ENCODE peak calls at places on chromosomes 6 and 20, in seven cellular contexts. X, D, F, A, B, R and J are unnamed samples. For H3K36me3, the result is how much of the 10 kb centered on the place peaks cover.

GRCh38 chr6:166361080-166361429 is 18.7 kb upstream of the SFT2D1 start:
- DNase-seq in A (no peak), B (no peak), X (peak), R (peak), D (peak), F (no peak), J (no peak)

GRCh38 chr6:138931660-138932059 is 56.4 kb downstream of the REPS1 start:
- DNase-seq in X (no peak), R (no peak), A (no peak), D (no peak), F (no peak), B (no peak), J (no peak)

GRCh38 chr20:62356143-62356947 is 10.8 kb downstream of the LAMA5 start:
- DNase-seq in B (no peak), R (no peak), F (no peak), A (no peak), D (no peak), X (peak), J (no peak)

GRCh38 chr20:57392130-57392445 is 892 bp downstream of the RBM38 start:
- DNase-seq in A (no peak), D (no peak), R (no peak), F (no peak), B (no peak), X (no peak), J (no peak)

GRCh38 chr20:45097485-45098095 is 3.3 kb downstream of the KCNS1 start:
- DNase-seq in D (no peak), B (no peak), F (peak), X (peak), R (no peak), A (no peak), J (peak)

GRCh38 chr6:16533721-16534136 is 227.5 kb downstream of the ATXN1 start:
- DNase-seq in A (no peak), X (no peak), F (no peak), R (peak), B (no peak), D (peak), J (peak)

GRCh38 chr20:20343886-20344381 is 24.0 kb upstream of the INSM1 start:
- DNase-seq in R (no peak), F (no peak), B (no peak), D (no peak), X (no peak), A (no peak), J (no peak)

GRCh38 chr6:97133071-97133470 is 149.9 kb downstream of the MMS22L start:
- DNase-seq in B (no peak), X (no peak), R (peak), D (no peak), A (no peak), F (no peak), J (peak)

GRCh38 chr20:19838981-19839576 is 81.0 kb downstream of the RIN2 start:
- DNase-seq in X (no peak), F (no peak), R (no peak), B (no peak), D (no peak), A (no peak), J (no peak)

GRCh38 chr6:91081452-91082067 is 494.7 kb upstream of the MAP3K7 start:
- DNase-seq in D (peak), B (no peak), F (no peak), X (peak), A (peak), R (peak), J (peak)

DNA sequence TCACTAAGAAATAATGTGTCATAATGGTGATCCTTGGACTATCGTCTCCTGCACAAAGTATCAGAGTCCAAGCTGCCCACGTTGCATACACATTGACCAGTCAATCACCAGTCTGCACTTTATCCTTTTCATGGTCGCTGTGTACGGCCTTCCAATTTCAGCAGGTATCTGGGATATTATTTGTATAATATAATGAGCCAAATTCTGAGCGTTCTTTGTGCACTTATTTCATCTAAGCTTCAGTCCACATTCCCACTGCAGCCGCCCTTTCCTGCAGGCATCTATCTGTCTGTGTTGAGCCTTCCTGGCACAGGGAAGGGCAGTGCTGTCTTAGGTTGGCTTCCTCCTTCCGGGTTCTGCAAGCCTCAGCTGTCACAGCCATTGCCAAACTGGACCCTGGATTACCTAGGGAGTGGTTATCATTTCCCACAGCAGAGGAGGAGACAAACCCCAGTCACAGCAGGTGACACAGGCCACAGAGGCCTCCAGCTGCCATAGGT is 174.3 kb downstream of the TTLL2 start:
- DNase-seq in X (no peak), A (no peak), D (no peak), R (no peak), B (no peak), F (peak), J (no peak)
- H3K36me3 ChIP-seq in X (under half), A (under half), D (under half), R (under half), B (under half), F (under half), J (under half)

GRCh38 chr6:7334685-7335084 is 21.7 kb upstream of the SSR1 start:
- DNase-seq in A (no peak), R (no peak), D (no peak), F (no peak), B (no peak), X (no peak), J (no peak)
- TF ChIP-seq CTCF in A (no peak), R (no peak), D (no peak), F (no peak), B (no peak), X (no peak), J (no peak)

DNA sequence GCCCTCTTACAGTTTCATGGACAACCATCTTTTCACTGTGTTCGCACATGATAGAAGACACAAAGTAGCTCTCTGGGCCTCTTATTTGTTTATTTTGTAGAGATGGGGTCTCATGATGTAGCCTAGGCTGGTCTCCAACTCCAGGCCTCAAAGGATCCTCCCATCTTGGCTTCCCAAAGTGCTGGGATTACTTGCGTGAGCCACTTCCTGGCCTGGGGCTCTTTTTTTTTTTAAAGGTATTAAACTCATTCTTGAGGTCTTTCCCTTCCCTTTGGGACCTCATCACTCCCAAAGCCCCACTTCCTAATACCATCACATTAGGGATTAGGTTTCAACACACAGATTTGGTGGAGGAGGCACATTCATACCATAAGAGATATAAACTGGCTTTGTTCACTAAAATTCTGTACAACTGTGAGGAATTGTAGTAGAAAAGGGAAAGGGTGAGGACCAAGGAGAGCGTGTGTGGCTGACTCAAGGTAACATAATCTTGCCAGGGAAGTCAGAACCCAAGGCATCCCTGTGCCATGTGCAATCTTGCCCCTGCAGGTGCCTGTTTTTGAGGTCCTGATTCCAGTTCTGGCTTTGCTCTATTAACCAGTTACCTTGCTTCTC is 45.5 kb downstream of the EIF2S2 start:
- DNase-seq in A (no peak), F (no peak), R (peak), D (peak), X (peak), B (no peak), J (no peak)
- H3K36me3 ChIP-seq in A (under half), F (under half), R (under half), D (under half), X (under half), B (under half), J (under half)

GRCh38 chr6:32147401-32148132 is 4.2 kb downstream of the PRRT1 start:
- DNase-seq in B (no peak), F (no peak), D (no peak), A (no peak), R (no peak), X (no peak), J (no peak)

GRCh38 chr6:32149577-32149845 is 2.2 kb downstream of the PRRT1 start:
- DNase-seq in F (no peak), A (no peak), D (no peak), R (no peak), X (no peak), B (no peak), J (no peak)

GRCh38 chr6:32149932-32150920 is 1.5 kb downstream of the PRRT1 start:
- DNase-seq in F (no peak), R (no peak), X (no peak), D (no peak), A (no peak), B (no peak), J (no peak)

GRCh38 chr6:32148289-32148688 is 3.5 kb downstream of the PRRT1 start:
- DNase-seq in F (no peak), B (no peak), R (no peak), D (no peak), A (no peak), X (no peak), J (no peak)

DNA sequence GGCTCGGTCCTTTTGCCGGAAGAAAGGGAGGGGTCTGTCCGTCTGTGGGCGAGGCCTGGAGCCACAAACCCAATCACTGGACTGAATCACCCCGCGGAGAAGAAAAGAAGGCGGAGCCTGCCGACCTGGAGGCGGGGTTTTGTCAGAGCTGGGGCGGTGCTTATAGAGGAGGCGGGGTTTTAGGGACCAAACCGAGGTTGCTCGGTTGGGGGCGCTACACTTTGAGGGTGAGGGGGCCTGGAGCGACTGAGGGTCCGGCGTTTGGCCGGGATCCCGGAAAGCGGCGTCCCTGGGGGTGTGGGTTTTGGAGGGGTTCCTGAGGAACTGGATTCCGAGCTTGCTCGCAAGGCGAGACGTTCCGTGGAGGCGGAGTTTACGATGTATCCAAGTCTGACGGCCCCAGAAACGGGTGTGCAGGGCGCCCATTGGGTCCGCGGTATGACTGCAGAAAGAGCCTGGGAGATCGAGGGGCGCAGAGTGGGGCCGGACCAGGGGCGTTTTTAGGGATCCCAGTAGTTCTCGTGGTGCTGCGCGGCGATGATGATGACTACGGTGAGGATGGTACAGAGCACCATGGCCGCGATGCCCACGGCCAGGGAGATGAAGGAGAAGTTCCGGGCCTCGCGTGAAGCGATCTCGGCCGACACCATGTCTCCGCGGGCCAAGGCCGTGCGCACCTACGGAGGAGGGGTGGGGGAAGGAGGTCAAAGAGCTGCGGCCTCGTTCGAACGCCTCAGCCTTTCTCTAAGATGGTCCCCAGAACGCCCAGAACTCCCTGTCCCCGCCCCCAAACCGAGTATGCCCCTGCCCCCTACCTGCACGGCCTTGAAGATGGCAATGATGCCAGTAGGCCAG is 2.8 kb downstream of the PRRT1 start:
- DNase-seq in R (no peak), X (peak), B (no peak), D (no peak), A (no peak), F (peak), J (peak)
- TF ChIP-seq CTCF in R (no peak), X (peak), B (peak), D (no peak), A (no peak), F (no peak), J (no peak)

GRCh38 chr6:122491915-122492537 is 20.4 kb upstream of the SERINC1 start:
- DNase-seq in B (no peak), X (peak), F (peak), R (peak), A (peak), D (peak), J (peak)
- H3K36me3 ChIP-seq in B (under half), X (under half), F (under half), R (under half), A (under half), D (under half), J (under half)

GRCh38 chr20:9353916-9354276 is 160.5 kb upstream of the LAMP5 start:
- DNase-seq in R (no peak), A (no peak), F (no peak), D (peak), X (peak), B (no peak), J (no peak)

GRCh38 chr20:9352740-9353139 is 161.7 kb upstream of the LAMP5 start:
- DNase-seq in R (no peak), X (no peak), B (no peak), F (no peak), A (peak), D (no peak), J (no peak)

GRCh38 chr20:9349256-9349655 is 165.1 kb upstream of the LAMP5 start:
- DNase-seq in F (no peak), A (no peak), R (no peak), X (no peak), D (no peak), B (no peak), J (no peak)

GRCh38 chr20:9354579-9354978 is 159.8 kb upstream of the LAMP5 start:
- DNase-seq in B (no peak), D (no peak), R (no peak), X (no peak), A (no peak), F (no peak), J (no peak)

DNA sequence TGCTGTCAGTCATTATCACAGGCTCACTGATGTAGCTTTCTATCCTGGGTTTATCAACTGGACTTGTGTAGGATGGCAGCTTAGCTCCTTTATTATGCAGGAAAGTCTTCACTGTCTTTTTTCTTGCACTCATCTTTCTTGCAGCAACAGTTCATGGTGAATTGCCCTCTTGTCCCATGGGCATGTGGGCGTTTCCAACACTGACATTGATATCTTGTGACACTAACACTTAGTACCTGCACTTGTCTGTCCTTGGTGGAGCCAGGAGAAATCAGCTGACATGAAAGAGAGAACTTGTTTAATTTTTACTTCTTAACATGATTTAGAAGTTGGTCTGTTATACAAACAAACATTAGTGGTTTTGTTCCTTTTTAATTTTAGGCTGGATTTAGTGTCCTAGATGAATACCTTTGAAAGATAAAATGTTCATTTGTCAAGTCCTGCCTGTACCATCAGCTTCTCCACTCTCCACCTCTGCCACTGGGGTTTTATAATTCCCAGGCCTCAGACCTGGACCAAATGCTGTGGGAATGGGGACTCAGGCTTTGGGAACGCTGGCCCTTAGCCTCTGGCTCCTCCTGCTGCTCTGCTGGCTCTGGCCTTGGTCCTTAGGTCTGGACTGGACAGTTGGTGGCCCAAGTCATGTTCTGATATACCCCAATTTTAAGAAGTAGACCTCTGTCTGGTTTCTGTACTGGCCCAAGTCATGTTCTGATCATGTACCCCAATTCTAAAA is 161.0 kb upstream of the LAMP5 start:
- DNase-seq in A (no peak), F (no peak), B (no peak), R (no peak), D (no peak), X (no peak), J (no peak)
- TF ChIP-seq CTCF in A (no peak), F (no peak), B (no peak), R (no peak), D (peak), X (peak), J (no peak)

GRCh38 chr20:59002388-59002787 is 4.7 kb downstream of the CTSZ start:
- DNase-seq in B (no peak), D (no peak), R (no peak), F (no peak), A (no peak), X (no peak), J (no peak)
- H3K36me3 ChIP-seq in B (under half), D (under half), R (under half), F (under half), A (under half), X (under half), J (under half)